ENCODE peak calls at places on chromosomes 13 and 19, in eight cellular contexts. V, S, Y, B, M, E, X and I are unnamed samples.

GRCh38 chr13:113906566-113906965 is 42.7 kb upstream of the GAS6 start:
- DNase-seq in X (peak), S (no peak), B (no peak), Y (no peak), M (peak), V (peak), E (no peak), I (no peak)

GRCh38 chr13:100363351-100363750 is 225.2 kb downstream of the GGACT start:
- DNase-seq in S (no peak), M (no peak), E (no peak), B (no peak), V (no peak), X (no peak), Y (no peak), I (no peak)

GRCh38 chr19:53951436-53951835 is 11.3 kb upstream of the CACNG8 start:
- DNase-seq in E (no peak), V (no peak), X (no peak), M (no peak), Y (no peak), S (no peak), B (no peak), I (no peak)

GRCh38 chr13:23715762-23716235 is 145.6 kb downstream of the TNFRSF19 start:
- DNase-seq in B (no peak), M (peak), V (no peak), X (no peak), Y (no peak), S (peak), E (no peak), I (no peak)

GRCh38 chr13:105847532-105848295 is 687.7 kb downstream of the EFNB2 start:
- DNase-seq in V (no peak), M (no peak), E (no peak), X (no peak), S (no peak), Y (peak), B (no peak), I (no peak)

GRCh38 chr19:18408053-18408476 is 10.6 kb upstream of the LRRC25 start:
- DNase-seq in B (peak), M (peak), E (no peak), S (peak), Y (no peak), X (peak), V (peak), I (no peak)

GRCh38 chr19:10643166-10643967 is 10.8 kb upstream of the ILF3 start:
- DNase-seq in Y (no peak), S (no peak), E (no peak), V (no peak), M (no peak), X (no peak), B (no peak), I (no peak)

GRCh38 chr19:40331052-40331451 is 17.1 kb downstream of the C19orf47 start:
- DNase-seq in B (no peak), E (no peak), S (no peak), X (no peak), V (peak), M (no peak), Y (peak), I (no peak)

GRCh38 chr19:2266183-2266993 is 10.2 kb upstream of the JSRP1 start:
- DNase-seq in S (peak), M (peak), Y (peak), B (peak), X (peak), E (peak), V (peak), I (no peak)

GRCh38 chr13:98221234-98221633 is 44.2 kb upstream of the RNF113B start:
- DNase-seq in Y (no peak), B (no peak), V (no peak), X (no peak), E (no peak), M (no peak), S (no peak), I (no peak)

GRCh38 chr19:23283925-23284324 is 33.7 kb upstream of the ZNF724 start:
- DNase-seq in M (peak), S (peak), E (no peak), B (peak), X (no peak), Y (no peak), V (peak), I (no peak)

GRCh38 chr19:30073152-30074000 is 131.3 kb downstream of the URI1 start:
- DNase-seq in E (peak), V (peak), Y (no peak), X (peak), M (no peak), B (peak), S (no peak), I (no peak)

GRCh38 chr13:110628952-110629701 is 13.8 kb downstream of the NAXD start:
- DNase-seq in M (no peak), V (no peak), B (no peak), Y (no peak), X (no peak), E (peak), S (no peak), I (no peak)

GRCh38 chr19:57807541-57807940 is 7.2 kb downstream of the ZNF552 start:
- DNase-seq in B (no peak), M (no peak), X (no peak), V (no peak), S (no peak), E (no peak), Y (no peak), I (no peak)

GRCh38 chr19:9850235-9850959 is 15.3 kb downstream of the PIN1 start:
- DNase-seq in Y (no peak), X (no peak), V (no peak), E (no peak), M (no peak), B (no peak), S (no peak), I (no peak)

GRCh38 chr19:19151418-19151817 is 13.1 kb upstream of the TMEM161A start:
- DNase-seq in Y (no peak), V (no peak), X (no peak), S (no peak), M (no peak), B (peak), E (no peak), I (no peak)

GRCh38 chr13:102651392-102651791 is 43.5 kb downstream of the METTL21C start:
- DNase-seq in B (no peak), M (no peak), S (no peak), E (no peak), Y (no peak), X (no peak), V (no peak), I (no peak)

GRCh38 chr13:91539458-91540156 is 141.2 kb downstream of the GPC5 start:
- DNase-seq in V (no peak), X (no peak), Y (no peak), M (no peak), S (no peak), E (no peak), B (no peak), I (no peak)

GRCh38 chr19:17496337-17496997 is 15.0 kb upstream of the PGLS start:
- DNase-seq in E (peak), M (peak), X (peak), V (peak), B (peak), S (peak), Y (peak), I (peak)

GRCh38 chr19:12778905-12779161 is 3.5 kb upstream of the HOOK2 start:
- DNase-seq in B (no peak), Y (no peak), X (no peak), M (no peak), S (no peak), V (no peak), E (no peak), I (no peak)
- TF ChIP-seq POLR2AphosphoS5 in B (no peak), Y (no peak), X (no peak), M (no peak), S (no peak), V (no peak), E (no peak), I (no peak)

DNA sequence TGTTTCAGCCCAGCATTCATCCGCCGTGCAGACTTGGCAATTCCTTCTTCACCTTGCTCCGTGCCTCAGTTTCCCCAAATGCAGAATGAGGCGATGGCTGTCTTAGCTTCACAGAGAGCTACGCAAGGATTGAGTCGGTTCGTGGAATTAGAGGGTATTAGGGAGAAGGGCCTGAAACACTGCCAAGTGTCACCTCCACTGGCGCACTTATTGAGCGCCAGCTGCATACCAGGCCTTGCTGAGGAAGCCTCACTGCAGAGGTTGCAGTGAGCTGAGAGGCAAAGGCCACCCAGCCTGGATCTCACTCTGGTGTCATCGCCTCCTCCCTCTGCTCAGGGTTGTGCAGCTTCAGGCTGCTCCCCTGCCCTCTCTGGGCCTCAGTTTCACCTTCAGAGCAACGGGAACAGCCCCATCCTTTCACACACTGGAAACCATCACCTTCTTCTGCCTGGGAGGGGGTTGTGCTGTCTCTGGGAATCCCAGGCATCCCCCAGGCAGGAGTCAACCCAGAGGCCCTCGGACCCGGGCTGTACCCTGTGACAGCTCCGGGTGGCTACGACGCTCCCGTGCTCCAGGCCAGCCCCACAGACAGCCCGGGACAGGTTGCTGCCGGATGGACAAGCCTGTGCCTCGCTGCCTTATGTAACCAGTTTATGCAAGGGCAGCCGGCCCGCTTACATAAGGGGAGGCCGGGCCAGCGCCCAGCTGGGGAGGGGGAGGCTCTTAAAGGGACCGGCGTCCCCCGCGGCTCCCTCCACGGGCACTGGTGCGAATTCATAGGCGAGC is 31.9 kb downstream of the NFIC start:
- DNase-seq in E (peak), Y (peak), B (peak), X (peak), M (peak), V (peak), S (no peak), I (no peak)
- TF ChIP-seq POLR2AphosphoS5 in E (peak), Y (peak), B (peak), X (peak), M (peak), V (peak), S (no peak), I (no peak)

GRCh38 chr19:5155586-5156210 is 184.9 kb downstream of the PTPRS start:
- DNase-seq in X (peak), V (no peak), Y (no peak), M (no peak), E (no peak), S (no peak), B (no peak), I (no peak)

GRCh38 chr19:5154129-5154798 is 185.4 kb downstream of the KDM4B start:
- DNase-seq in Y (no peak), M (peak), E (peak), B (peak), X (peak), V (no peak), S (peak), I (peak)

GRCh38 chr19:5156231-5156986 is 184.2 kb downstream of the PTPRS start:
- DNase-seq in X (peak), M (no peak), S (no peak), V (no peak), Y (no peak), B (no peak), E (no peak), I (no peak)

GRCh38 chr19:5153601-5154128 is 184.8 kb downstream of the KDM4B start:
- DNase-seq in M (no peak), E (no peak), V (no peak), B (no peak), Y (no peak), X (peak), S (no peak), I (peak)

DNA sequence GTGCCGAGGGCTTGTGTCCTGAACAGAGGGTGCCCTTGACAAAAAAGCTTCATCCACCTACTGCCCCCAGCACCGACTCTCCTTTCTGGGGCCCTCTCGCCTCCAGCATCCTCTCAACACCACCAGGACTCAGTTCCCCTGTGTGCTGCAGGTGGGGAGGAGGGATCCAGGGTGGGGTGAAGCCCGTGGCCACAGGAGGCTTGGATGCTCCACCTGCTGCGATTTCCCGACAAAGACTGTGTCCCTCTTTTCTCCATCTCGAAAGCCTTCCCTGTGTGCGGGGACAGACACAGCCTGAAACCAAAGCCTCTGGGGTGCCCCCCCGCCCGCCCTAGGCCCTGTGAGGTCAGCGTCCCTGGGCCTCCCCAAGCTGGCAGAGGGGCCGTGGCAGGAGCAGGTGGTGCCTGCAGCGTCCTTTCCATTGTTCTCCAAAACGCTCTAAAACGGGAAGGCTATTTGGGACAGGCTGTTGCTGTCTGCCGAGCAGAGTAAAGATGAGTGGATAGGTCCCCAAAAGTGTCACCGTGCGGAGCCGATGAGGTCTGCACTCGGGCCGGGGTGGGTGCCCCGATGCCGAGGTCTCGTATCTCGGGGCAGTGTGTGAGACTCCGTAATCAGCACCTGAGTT is 185.7 kb downstream of the PTPRS start:
- DNase-seq in Y (no peak), E (no peak), B (no peak), M (no peak), X (peak), V (no peak), S (no peak), I (no peak)
- TF ChIP-seq POLR2AphosphoS5 in Y (no peak), E (no peak), B (no peak), M (no peak), X (no peak), V (no peak), S (no peak), I (no peak)

GRCh38 chr19:20776083-20777076 is at the start of gene ZNF66:
- DNase-seq in S (peak), E (peak), M (peak), V (peak), Y (peak), B (peak), X (peak), I (peak)
- TF ChIP-seq POLR2AphosphoS5 in S (no peak), E (peak), M (peak), V (peak), Y (peak), B (peak), X (peak), I (peak)

GRCh38 chr19:41531438-41532311 is 44.3 kb upstream of the CEACAM21 start:
- DNase-seq in B (peak), M (peak), V (peak), S (peak), E (peak), X (peak), Y (peak), I (peak)
- TF ChIP-seq POLR2AphosphoS5 in B (peak), M (peak), V (peak), S (no peak), E (peak), X (peak), Y (peak), I (peak)

GRCh38 chr19:48290341-48290922 is 20.6 kb downstream of the ZNF114 start:
- DNase-seq in B (no peak), M (no peak), E (no peak), X (no peak), S (peak), Y (no peak), V (no peak), I (no peak)

GRCh38 chr19:48284891-48285290 is 15.0 kb downstream of the ZNF114 start:
- DNase-seq in Y (no peak), S (no peak), M (no peak), V (no peak), X (no peak), B (no peak), E (no peak), I (no peak)

GRCh38 chr19:48290923-48291700 is 21.2 kb downstream of the ZNF114 start:
- DNase-seq in X (peak), S (peak), M (peak), B (peak), V (peak), E (peak), Y (peak), I (no peak)

GRCh38 chr19:48283908-48284307 is 14.0 kb downstream of the ZNF114 start:
- DNase-seq in Y (no peak), S (no peak), V (no peak), E (no peak), B (no peak), X (no peak), M (no peak), I (no peak)

DNA sequence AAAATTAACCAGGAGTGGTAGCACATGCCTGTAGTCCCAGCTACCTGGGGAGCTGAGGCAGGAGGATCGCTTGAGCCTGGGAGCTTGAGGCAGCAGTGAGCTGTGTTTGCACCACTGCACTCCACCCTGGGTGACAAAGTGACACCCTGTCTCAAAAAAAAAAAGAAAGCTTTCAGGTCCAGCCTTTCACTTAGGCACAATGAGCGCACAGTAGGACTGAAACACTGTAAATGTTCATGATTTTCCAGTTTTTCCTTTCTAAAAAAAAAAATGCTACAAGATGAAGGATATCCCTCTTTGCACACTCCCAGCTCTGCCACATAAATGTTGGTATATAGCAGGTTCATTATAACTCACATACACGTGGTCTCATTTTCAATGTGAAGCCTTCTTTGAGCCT is 17.9 kb downstream of the ZNF114 start:
- DNase-seq in V (no peak), E (no peak), S (no peak), M (no peak), Y (no peak), B (no peak), X (no peak), I (no peak)
- TF ChIP-seq POLR2AphosphoS5 in V (no peak), E (no peak), S (no peak), M (no peak), Y (no peak), B (no peak), X (no peak), I (no peak)